ENCODE peak calls at places on chromosomes 1 and 21, in ten cellular contexts. T is NK-92 treated with Interleukin-12 subunit alpha and Interleukin-12 subunit beta, amount 100 ng/mL, for 24 hours; W is AG04450; Y is COR-L47; E is T1000; R is AG10803; C is heart right ventricle; A is left colon; S is omental fat pad; G is midbrain. X is an unnamed sample.

GRCh38 chr21:42165901-42166300 is 53.0 kb upstream of the ABCG1 start:
- DNase-seq in T (no peak), W (no peak), Y (no peak), E (no peak), R (no peak), C (no peak), A (peak), S (no peak), G (no peak), X (no peak)

GRCh38 chr1:103514920-103515503 is 10.5 kb upstream of the RNPC3 start:
- DNase-seq in T (no peak), W (no peak), Y (peak), E (no peak), R (peak), C (no peak), A (no peak), S (no peak), G (peak), X (no peak)

GRCh38 chr1:1371741-1372711 is 3.0 kb downstream of the AURKAIP1 start:
- DNase-seq in T (peak), W (no peak), Y (peak), E (peak), R (peak), C (no peak), A (peak), S (peak), G (no peak), X (no peak)

GRCh38 chr1:16721871-16722641 is 18.3 kb upstream of the RNU1-4 start:
- DNase-seq in T (no peak), W (no peak), Y (no peak), E (no peak), R (no peak), C (no peak), A (no peak), S (no peak), G (no peak), X (no peak)

GRCh38 chr1:178119623-178120022 is 25.7 kb downstream of the RASAL2 start:
- DNase-seq in T (no peak), W (no peak), Y (no peak), E (no peak), R (no peak), C (no peak), A (no peak), S (no peak), G (no peak), X (no peak)

GRCh38 chr1:201876148-201876547 is 12.6 kb upstream of the SHISA4 start:
- DNase-seq in T (no peak), W (no peak), Y (no peak), E (no peak), R (no peak), C (no peak), A (peak), S (no peak), G (no peak), X (no peak)

GRCh38 chr1:156062189-156062588 is 1.2 kb downstream of the RAB25 start:
- DNase-seq in T (no peak), W (no peak), Y (no peak), E (no peak), R (no peak), C (no peak), A (peak), S (no peak), G (no peak), X (no peak)

GRCh38 chr1:117967900-117968299 is 38.4 kb downstream of the WDR3 start:
- DNase-seq in T (no peak), W (no peak), Y (peak), E (no peak), R (peak), C (no peak), A (no peak), S (no peak), G (no peak), X (no peak)

GRCh38 chr21:45530423-45531113 is 11.7 kb downstream of the SLC19A1 start:
- DNase-seq in T (no peak), W (no peak), Y (no peak), E (no peak), R (no peak), C (no peak), A (peak), S (no peak), G (no peak), X (no peak)

GRCh38 chr1:229341811-229342304 is 989 bp downstream of the CCSAP start:
- DNase-seq in T (peak), W (no peak), Y (no peak), E (no peak), R (peak), C (peak), A (no peak), S (no peak), G (no peak), X (no peak)

GRCh38 chr1:9778905-9779304 is 44.9 kb downstream of the CLSTN1 start:
- DNase-seq in T (no peak), W (no peak), Y (no peak), E (no peak), R (no peak), C (no peak), A (no peak), S (no peak), G (no peak), X (no peak)

GRCh38 chr1:100188617-100189016 is 10.6 kb upstream of the LRRC39 start:
- DNase-seq in T (no peak), W (peak), Y (peak), E (no peak), R (peak), C (peak), A (no peak), S (no peak), G (peak), X (no peak)

GRCh38 chr1:112298558-112298957 is 97.5 kb upstream of the CTTNBP2NL start:
- DNase-seq in T (peak), W (peak), Y (peak), E (no peak), R (peak), C (no peak), A (peak), S (peak), G (peak), X (peak)

GRCh38 chr21:36508948-36509347 is 29.0 kb upstream of the CLDN14 start:
- DNase-seq in T (no peak), W (no peak), Y (peak), E (no peak), R (no peak), C (no peak), A (no peak), S (no peak), G (no peak), X (no peak)

X was measured in glomerular endothelial cell.